ENCODE peak calls at places on chromosome 1, in six cellular contexts. O, R, Y, L, W and M are unnamed samples.

GRCh38 chr1:208233546-208233945 is 10.6 kb downstream of the PLXNA2 start:
- DNase-seq in W (peak; percentile 47), Y (no peak), O (no peak), L (no peak), R (no peak), M (no peak)

GRCh38 chr1:230693221-230693620 is 20.7 kb downstream of the AGT start:
- DNase-seq in R (no peak), Y (no peak), W (no peak), O (no peak), L (no peak), M (no peak)

GRCh38 chr1:245060684-245061374 is 94.0 kb upstream of the KIF26B start:
- DNase-seq in O (no peak), R (no peak), Y (no peak), L (no peak), W (peak; percentile 95), M (no peak)

GRCh38 chr1:17527036-17527914 is 12.2 kb upstream of the ARHGEF10L start:
- DNase-seq in W (no peak), L (no peak), Y (no peak), R (no peak), O (no peak), M (no peak)

GRCh38 chr1:203320546-203321272 is 15.4 kb downstream of the BTG2 start:
- DNase-seq in R (peak; percentile 54), W (no peak), Y (peak; percentile 54), L (peak; percentile 60), O (no peak), M (no peak)

GRCh38 chr1:39412892-39413291 is 78.5 kb upstream of the BMP8A start:
- DNase-seq in O (no peak), W (no peak), Y (no peak), L (no peak), R (no peak), M (no peak)

GRCh38 chr1:192588546-192588945 is 13.0 kb downstream of the RGS1 start:
- DNase-seq in R (no peak), O (no peak), L (no peak), W (no peak), Y (no peak), M (no peak)

GRCh38 chr1:11733351-11733750 is 2.6 kb upstream of the AGTRAP start:
- DNase-seq in O (no peak), R (no peak), Y (no peak), L (no peak), W (no peak), M (no peak)

GRCh38 chr1:193700710-193701355 is 514.4 kb upstream of the B3GALT2 start:
- DNase-seq in L (no peak), Y (no peak), W (no peak), O (no peak), R (no peak), M (no peak)

GRCh38 chr1:15132961-15133360 is 20.6 kb upstream of the TMEM51 start:
- DNase-seq in O (no peak), Y (no peak), R (no peak), L (no peak), W (no peak), M (no peak)

GRCh38 chr1:162627662-162628296 is 4.5 kb upstream of the DDR2 start:
- DNase-seq in R (no peak), O (no peak), Y (peak; percentile 51), W (peak; percentile 43), L (no peak), M (no peak)

GRCh38 chr1:167428418-167428817 is 89.9 kb downstream of the CD247 start:
- DNase-seq in O (no peak), L (no peak), R (no peak), W (no peak), Y (no peak), M (no peak)
- TF ChIP-seq TAF1 in O (no peak), L (no peak), R (no peak), W (no peak), Y (no peak), M (no peak)

DNA sequence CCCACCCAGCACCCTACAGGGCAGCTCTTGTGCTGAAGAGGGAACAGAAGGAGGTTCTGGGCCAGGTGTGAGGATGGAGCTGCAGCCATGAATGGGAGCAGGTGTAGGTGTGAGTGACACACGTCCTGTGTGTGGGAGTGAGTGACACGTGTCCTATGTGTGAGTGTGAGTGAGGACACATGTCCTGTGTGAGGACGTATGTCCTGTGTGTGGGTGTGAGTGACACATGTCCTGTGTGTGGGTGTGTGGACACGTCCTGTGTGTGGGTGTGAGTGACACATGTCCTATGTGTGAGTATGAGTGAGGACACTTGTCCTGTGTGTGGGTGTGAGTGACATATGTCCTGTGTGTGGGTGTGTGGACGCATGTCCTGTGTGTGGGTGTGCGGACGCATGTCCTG is 26.4 kb downstream of the MEGF6 start:
- DNase-seq in Y (no peak), R (no peak), O (no peak), W (no peak), L (no peak), M (no peak)
- TF ChIP-seq POLR2A in Y (no peak), R (no peak), O (no peak), W (no peak), L (no peak), M (no peak)

GRCh38 chr1:247376659-247377058 is 39.3 kb upstream of the NLRP3 start:
- DNase-seq in L (no peak), Y (no peak), O (no peak), R (no peak), W (no peak), M (no peak)

GRCh38 chr1:247378334-247379073 is 37.5 kb upstream of the NLRP3 start:
- DNase-seq in R (no peak), L (no peak), O (no peak), W (no peak), Y (no peak), M (no peak)

GRCh38 chr1:247371801-247372259 is 40.2 kb upstream of the ZNF496 start:
- DNase-seq in O (no peak), W (no peak), R (no peak), L (no peak), Y (no peak), M (no peak)

GRCh38 chr1:247373721-247374141 is 42.1 kb upstream of the ZNF496 start:
- DNase-seq in O (peak; percentile 31), Y (peak; percentile 42), L (peak; percentile 89), R (peak; percentile 34), W (peak; percentile 6), M (no peak)

DNA sequence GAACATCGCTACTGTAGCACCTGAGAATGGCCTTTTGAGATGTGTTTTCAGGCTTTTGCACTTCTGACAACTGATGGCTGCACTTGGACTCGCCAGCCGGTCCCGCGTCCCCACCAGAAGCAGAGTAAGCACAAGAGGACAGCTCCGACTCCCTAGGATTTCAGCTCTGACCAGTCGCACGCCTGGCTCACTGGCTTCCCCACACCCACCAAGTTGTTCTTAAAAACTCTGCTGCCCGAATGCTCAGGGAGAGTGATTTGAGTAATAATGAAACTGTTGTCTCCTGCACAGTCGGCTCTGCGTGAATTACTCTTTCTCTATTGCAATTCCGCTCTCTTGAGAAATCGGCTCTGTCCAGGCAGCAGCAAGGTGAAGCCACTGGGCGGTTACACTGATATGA is 40.2 kb upstream of the NLRP3 start:
- DNase-seq in W (no peak), L (no peak), O (no peak), R (no peak), Y (no peak), M (no peak)
- TF ChIP-seq TAF1 in W (no peak), L (peak; percentile 39), O (no peak), R (no peak), Y (no peak), M (no peak)

GRCh38 chr1:175192630-175193338 is at the start of gene KIAA0040:
- DNase-seq in L (peak; percentile 72), R (peak; percentile 62), Y (peak; percentile 94), O (peak; percentile 53), W (peak; percentile 65), M (no peak)
- TF ChIP-seq POLR2A in L (no peak), R (peak; percentile 78), Y (no peak), O (no peak), W (no peak), M (peak; percentile 72)

GRCh38 chr1:219533280-219533679 is 79.6 kb downstream of the ZC3H11B start:
- DNase-seq in O (no peak), L (no peak), Y (no peak), R (no peak), W (no peak), M (no peak)
- TF ChIP-seq TAF1 in O (no peak), L (no peak), Y (no peak), R (no peak), W (no peak), M (no peak)

GRCh38 chr1:212608209-212608955 is at the start of gene ATF3:
- DNase-seq in L (peak; percentile 96), Y (peak; percentile 99), O (peak; percentile 84), W (peak; percentile 95), R (peak; percentile 87), M (peak; percentile 94)

GRCh38 chr1:212607924-212608208 is 695 bp upstream of the ATF3 start:
- DNase-seq in L (no peak), R (peak; percentile 32), W (no peak), Y (no peak), O (peak; percentile 26), M (no peak)

GRCh38 chr1:212610575-212610967 is 2.0 kb downstream of the ATF3 start:
- DNase-seq in Y (no peak), W (no peak), R (no peak), L (no peak), O (no peak), M (no peak)

GRCh38 chr1:212609701-212610574 is 1.4 kb downstream of the ATF3 start:
- DNase-seq in R (no peak), W (no peak), Y (no peak), L (no peak), O (no peak), M (no peak)

DNA sequence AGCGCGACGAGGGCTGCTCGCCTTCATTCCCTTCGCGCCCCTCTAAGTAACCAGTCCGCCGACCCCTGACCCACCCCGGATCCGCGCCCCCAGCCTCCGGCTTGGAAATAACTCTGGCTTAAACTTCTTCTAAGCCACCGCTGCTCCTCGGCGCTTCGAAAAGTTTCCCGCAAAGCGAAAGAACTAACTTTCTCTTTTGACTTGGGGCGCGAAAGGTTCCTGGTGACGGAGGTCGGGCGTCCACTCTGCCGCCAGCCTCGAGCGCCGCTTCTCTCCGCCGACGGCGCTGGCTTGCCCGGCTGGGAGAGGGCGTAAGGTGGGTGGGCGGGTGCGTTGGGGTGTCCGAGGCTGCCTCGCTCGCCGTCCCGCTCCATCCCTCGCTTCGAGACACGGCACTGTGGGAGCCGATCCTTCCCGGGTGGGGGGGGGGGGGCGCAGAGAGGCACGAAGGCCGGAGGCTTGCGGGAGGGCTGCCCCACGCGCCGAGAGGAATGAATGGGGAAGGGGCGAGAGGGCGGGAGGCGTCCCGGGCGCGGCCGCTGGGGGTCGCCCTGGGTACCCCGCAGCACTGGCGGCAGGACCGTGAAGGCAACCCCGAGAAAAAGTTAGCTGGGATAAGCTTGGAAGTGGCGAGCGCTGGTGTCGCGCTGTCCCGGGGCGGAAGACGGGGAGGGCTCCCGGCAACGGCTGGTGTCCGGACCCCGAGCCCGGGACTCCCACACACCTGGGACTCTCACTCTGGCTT is 567 bp downstream of the ATF3 start:
- DNase-seq in O (peak; percentile 53), W (peak; percentile 36), Y (peak; percentile 68), L (peak; percentile 85), R (peak; percentile 55), M (no peak)
- TF ChIP-seq POLR2A in O (no peak), W (no peak), Y (no peak), L (no peak), R (no peak), M (peak; percentile 56)